ENCODE peak calls at places on chromosomes 1 and 21, in six cellular contexts. P is MM.1S, N is fibroblast of lung, M is PC-3, E is HCT116, Q is HepG2. T is an unnamed sample. For H3K36me3, the result is how much of the 10 kb centered on the place peaks cover.

GRCh38 chr21:10430007-10430406 is 91.4 kb upstream of the TPTE start:
- DNase-seq in P (no peak), N (no peak), M (no peak), E (no peak), Q (no peak), T (no peak)

GRCh38 chr1:17723684-17724083 is 31.4 kb upstream of the ACTL8 start:
- DNase-seq in P (no peak), N (no peak), M (no peak), E (no peak), Q (no peak), T (no peak)

GRCh38 chr1:182317489-182318180 is 74.0 kb downstream of the GLUL start:
- DNase-seq in P (no peak), N (no peak), M (no peak), E (no peak), Q (no peak), T (no peak)

GRCh38 chr1:179353546-179353945 is 12.2 kb upstream of the AXDND1 start:
- DNase-seq in P (no peak), N (peak), M (no peak), E (no peak), Q (no peak), T (peak)

GRCh38 chr1:202283379-202283844 is 58.3 kb downstream of the UBE2T start:
- DNase-seq in P (peak), N (peak), M (peak), E (peak), Q (no peak), T (peak)

GRCh38 chr1:229889031-229889517 is 178.0 kb upstream of the GALNT2 start:
- DNase-seq in P (no peak), N (no peak), M (no peak), E (no peak), Q (no peak), T (no peak)

GRCh38 chr1:54254055-54254454 is 54.1 kb downstream of the MRPL37 start:
- DNase-seq in P (no peak), N (no peak), M (peak), E (no peak), Q (no peak), T (peak)

GRCh38 chr21:37166733-37167132 is 93.7 kb downstream of the TTC3 start:
- DNase-seq in P (peak), N (no peak), M (peak), E (peak), Q (no peak), T (no peak)

GRCh38 chr1:56934400-56935080 is 31.3 kb downstream of the C8B start:
- DNase-seq in P (no peak), N (peak), M (no peak), E (no peak), Q (no peak), T (peak)

GRCh38 chr21:46317710-46318463 is 5.8 kb downstream of the C21orf58 start:
- DNase-seq in P (no peak), N (no peak), M (no peak), E (no peak), Q (no peak), T (no peak)

GRCh38 chr21:46318464-46318845 is 5.2 kb downstream of the C21orf58 start:
- DNase-seq in P (no peak), N (no peak), M (no peak), E (no peak), Q (no peak), T (no peak)

GRCh38 chr21:46322351-46323226 is 1.1 kb downstream of the C21orf58 start:
- DNase-seq in P (peak), N (peak), M (peak), E (no peak), Q (no peak), T (peak)

GRCh38 chr21:46319192-46319591 is 4.5 kb downstream of the C21orf58 start:
- DNase-seq in P (no peak), N (no peak), M (no peak), E (no peak), Q (no peak), T (no peak)

GRCh38 chr21:46320331-46320801 is 3.3 kb downstream of the C21orf58 start:
- DNase-seq in P (no peak), N (no peak), M (no peak), E (no peak), Q (no peak), T (no peak)
- H3K4me3 ChIP-seq in P (no peak), N (no peak), M (peak), E (no peak), Q (no peak), T (no peak)

DNA sequence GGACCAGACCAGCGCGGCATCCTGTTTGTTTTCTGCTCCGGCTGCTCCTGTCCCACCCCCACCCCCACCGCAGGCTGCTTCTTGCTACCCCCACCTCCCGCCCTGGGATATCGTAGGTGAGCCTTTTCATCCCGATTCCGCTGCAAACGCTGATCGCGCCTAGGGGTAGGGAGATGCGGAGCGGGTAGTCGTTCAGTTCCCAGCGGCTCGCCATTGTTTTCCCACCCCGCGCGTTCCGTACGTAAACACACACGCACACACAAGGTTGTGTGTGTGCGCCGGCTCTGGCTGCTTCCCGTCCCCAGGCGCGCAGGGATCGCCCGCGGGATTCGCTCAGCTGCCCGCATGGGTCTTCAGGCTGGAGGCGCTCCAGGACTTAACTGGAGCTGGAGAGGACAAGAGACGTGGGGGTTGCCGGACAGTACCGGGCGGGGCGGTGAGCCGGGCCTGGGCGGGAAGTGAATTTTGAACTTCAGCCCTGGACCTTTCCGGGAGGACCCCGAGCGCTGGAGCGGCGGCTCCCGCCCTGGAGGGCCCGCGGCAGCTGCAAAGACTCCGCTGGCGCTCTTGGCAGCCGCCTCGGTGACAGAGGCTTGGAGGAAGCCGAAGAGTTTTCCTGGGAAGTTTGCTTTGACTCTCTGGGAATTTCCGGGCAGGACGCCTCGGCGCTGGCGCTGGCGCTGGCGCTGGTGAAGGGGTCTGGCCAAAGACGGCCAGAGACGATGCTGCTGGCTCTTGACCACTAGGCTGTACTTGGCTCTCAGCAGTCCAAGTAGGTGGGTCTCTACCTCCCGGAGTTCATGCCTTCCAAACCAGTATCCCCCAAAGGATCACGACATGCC is 1.6 kb downstream of the SOX13 start:
- DNase-seq in P (no peak), N (peak), M (peak), E (no peak), Q (peak), T (peak)
- TF ChIP-seq EZH2 in P (no peak), N (no peak), M (no peak), E (no peak), Q (no peak), T (no peak)

DNA sequence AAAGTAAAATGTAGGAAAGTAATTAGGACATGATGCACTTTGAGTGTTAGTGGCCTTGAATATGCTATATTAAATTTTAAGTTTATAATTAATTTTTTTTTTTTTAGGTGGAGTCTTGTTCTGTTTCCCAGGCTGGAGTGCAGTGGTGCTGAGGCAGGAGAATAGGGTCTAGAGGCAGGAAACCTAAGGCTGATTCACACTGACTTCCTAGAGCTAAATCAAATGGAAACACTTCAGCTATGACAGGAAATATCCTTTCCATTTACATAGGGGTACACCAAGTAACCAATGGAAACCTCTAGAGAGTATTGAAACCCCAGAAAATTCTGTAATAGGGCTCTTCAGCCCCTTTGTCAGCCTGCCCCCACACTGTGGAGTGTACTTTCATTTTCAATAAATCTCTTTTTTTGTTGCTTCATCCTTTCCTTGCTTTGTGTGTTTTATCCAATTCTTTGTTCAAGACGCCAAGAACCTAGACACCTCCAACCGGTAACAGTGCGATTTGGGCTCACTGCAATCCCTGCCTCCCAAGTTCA is 17.9 kb upstream of the THRAP3 start:
- DNase-seq in P (no peak), N (no peak), M (no peak), E (no peak), Q (no peak), T (no peak)
- H3K36me3 ChIP-seq in P (under half), N (under half), M (under half), E (under half), Q (under half), T (under half)

GRCh38 chr1:104331763-104332162 is 582.1 kb downstream of the AMY1C start:
- DNase-seq in P (no peak), N (no peak), M (no peak), E (no peak), Q (no peak), T (no peak)
- H3K4me3 ChIP-seq in P (no peak), N (no peak), M (no peak), E (no peak), Q (no peak), T (no peak)

DNA sequence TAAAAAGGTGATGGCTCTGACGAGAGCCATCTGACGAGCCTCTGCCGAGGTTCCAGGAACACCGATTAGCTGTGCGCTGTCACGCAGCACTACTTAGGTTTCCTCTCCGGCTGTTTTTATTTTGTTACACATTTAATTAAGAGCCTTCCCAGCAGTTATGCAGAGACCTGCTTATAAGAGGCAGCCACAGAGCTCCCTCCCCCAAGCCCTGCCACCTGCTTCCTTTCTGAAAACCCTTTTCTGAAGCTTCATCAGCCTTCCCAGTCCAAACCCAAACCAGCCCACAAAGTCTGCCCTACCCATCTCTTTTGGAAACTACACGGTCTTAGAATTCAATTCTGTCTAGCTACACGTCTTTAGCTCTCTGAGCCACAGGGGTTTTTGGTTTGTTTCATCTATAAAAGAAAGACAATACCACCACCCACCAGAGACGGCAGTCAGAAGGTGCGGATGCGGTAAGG is 49.1 kb downstream of the ERI3 start:
- DNase-seq in P (peak), N (no peak), M (no peak), E (no peak), Q (no peak), T (no peak)
- TF ChIP-seq EZH2 in P (no peak), N (no peak), M (no peak), E (no peak), Q (no peak), T (no peak)

DNA sequence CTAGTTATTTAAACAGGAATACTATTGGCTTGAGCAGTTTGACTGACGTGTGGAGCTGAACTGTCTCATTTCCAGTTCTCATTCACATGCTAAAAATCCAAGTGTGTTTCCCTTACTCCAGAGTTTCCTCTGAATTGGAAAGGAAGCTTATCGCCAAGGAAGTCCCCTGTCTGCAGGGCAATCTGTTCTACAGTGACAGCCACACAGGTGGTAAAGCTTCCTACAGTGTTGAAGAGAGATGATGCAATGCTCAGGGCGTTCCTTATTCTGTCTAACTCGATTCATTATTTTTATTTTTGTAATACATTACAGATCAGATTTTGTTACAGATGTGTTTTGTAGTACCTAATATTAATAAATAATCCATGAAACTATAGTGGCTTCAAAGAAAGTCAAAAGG is 41.3 kb downstream of the ADAMTS5 start:
- DNase-seq in P (no peak), N (no peak), M (no peak), E (no peak), Q (no peak), T (no peak)
- H3K36me3 ChIP-seq in P (under half), N (under half), M (under half), E (under half), Q (under half), T (under half)